ENCODE peak calls at places on chromosome 11, in five cellular contexts. One of them, this sample, is unnamed.

GRCh38 chr11:132941024-132941646 is 591.2 kb downstream of the OPCML start:
- DNase-seq in CD8-positive, alpha-beta T cell: no peak
- DNase-seq in tibial nerve: no peak
- DNase-seq in prostate gland: no peak
- DNase-seq in GM12878: no peak
- DNase-seq in this sample: no peak

GRCh38 chr11:2674681-2675131 is 25.1 kb downstream of the KCNQ1OT1 start:
- DNase-seq in CD8-positive, alpha-beta T cell: no peak
- DNase-seq in tibial nerve: no peak
- DNase-seq in prostate gland: peak; percentile 16
- DNase-seq in GM12878: no peak
- DNase-seq in this sample: no peak

GRCh38 chr11:125300791-125301218 is 136.3 kb downstream of the PKNOX2 start:
- DNase-seq in CD8-positive, alpha-beta T cell: no peak
- DNase-seq in tibial nerve: no peak
- DNase-seq in prostate gland: peak; percentile 41
- DNase-seq in GM12878: no peak
- DNase-seq in this sample: peak; percentile 23

GRCh38 chr11:75858613-75859012 is 43.6 kb downstream of the UVRAG start:
- DNase-seq in CD8-positive, alpha-beta T cell: no peak
- DNase-seq in tibial nerve: no peak
- DNase-seq in prostate gland: no peak
- DNase-seq in GM12878: no peak
- DNase-seq in this sample: peak; percentile 23

GRCh38 chr11:69422645-69423044 is 58.8 kb upstream of the LINC01488 start:
- DNase-seq in CD8-positive, alpha-beta T cell: no peak
- DNase-seq in tibial nerve: no peak
- DNase-seq in prostate gland: no peak
- DNase-seq in GM12878: no peak
- DNase-seq in this sample: no peak

GRCh38 chr11:114073506-114074381 is 14.2 kb downstream of the ZBTB16 start:
- DNase-seq in CD8-positive, alpha-beta T cell: no peak
- DNase-seq in tibial nerve: no peak
- DNase-seq in prostate gland: no peak
- DNase-seq in GM12878: no peak
- DNase-seq in this sample: no peak

GRCh38 chr11:46674463-46675287 is 25.7 kb downstream of the ARHGAP1 start:
- DNase-seq in CD8-positive, alpha-beta T cell: peak; percentile 16
- DNase-seq in tibial nerve: no peak
- DNase-seq in prostate gland: no peak
- DNase-seq in GM12878: no peak
- DNase-seq in this sample: peak; percentile 81

GRCh38 chr11:8363924-8364323 is 100.2 kb upstream of the LMO1 start:
- DNase-seq in CD8-positive, alpha-beta T cell: no peak
- DNase-seq in tibial nerve: no peak
- DNase-seq in prostate gland: no peak
- DNase-seq in GM12878: no peak
- DNase-seq in this sample: no peak

GRCh38 chr11:65471410-65471762 is 27.5 kb upstream of the MALAT1 start:
- DNase-seq in CD8-positive, alpha-beta T cell: no peak
- DNase-seq in tibial nerve: no peak
- DNase-seq in prostate gland: peak; percentile 73
- DNase-seq in GM12878: no peak
- DNase-seq in this sample: peak; percentile 85

GRCh38 chr11:92451081-92451480 is 226.5 kb downstream of the FAT3 start:
- DNase-seq in CD8-positive, alpha-beta T cell: no peak
- DNase-seq in tibial nerve: no peak
- DNase-seq in prostate gland: no peak
- DNase-seq in GM12878: no peak
- DNase-seq in this sample: no peak

GRCh38 chr11:512895-513595 is 6.0 kb upstream of the RNH1 start:
- DNase-seq in CD8-positive, alpha-beta T cell: no peak
- DNase-seq in tibial nerve: no peak
- DNase-seq in prostate gland: no peak
- DNase-seq in GM12878: no peak
- DNase-seq in this sample: no peak

GRCh38 chr11:34165786-34166557 is 60.5 kb downstream of the NAT10 start:
- DNase-seq in CD8-positive, alpha-beta T cell: no peak
- DNase-seq in tibial nerve: no peak
- DNase-seq in prostate gland: peak; percentile 31
- DNase-seq in GM12878: no peak
- DNase-seq in this sample: peak; percentile 64

GRCh38 chr11:35011389-35011788 is 95.0 kb downstream of the PDHX start:
- DNase-seq in CD8-positive, alpha-beta T cell: no peak
- DNase-seq in tibial nerve: no peak
- DNase-seq in prostate gland: no peak
- DNase-seq in GM12878: no peak
- DNase-seq in this sample: no peak

GRCh38 chr11:12149672-12150225 is 39.4 kb downstream of the MICAL2 start:
- DNase-seq in CD8-positive, alpha-beta T cell: no peak
- DNase-seq in tibial nerve: no peak
- DNase-seq in prostate gland: no peak
- DNase-seq in GM12878: no peak
- DNase-seq in this sample: no peak

GRCh38 chr11:61996933-61997332 is 29.5 kb upstream of the FTH1 start:
- DNase-seq in CD8-positive, alpha-beta T cell: no peak
- DNase-seq in tibial nerve: no peak
- DNase-seq in prostate gland: no peak
- DNase-seq in GM12878: no peak
- DNase-seq in this sample: no peak

GRCh38 chr11:126061707-126062678 is 673 bp downstream of the CDON start:
- DNase-seq in CD8-positive, alpha-beta T cell: peak; percentile 4
- DNase-seq in tibial nerve: no peak
- DNase-seq in prostate gland: peak; percentile 30
- DNase-seq in GM12878: no peak
- DNase-seq in this sample: peak; percentile 65

GRCh38 chr11:3939651-3940190 is 84.3 kb downstream of the STIM1 start:
- DNase-seq in CD8-positive, alpha-beta T cell: no peak
- DNase-seq in tibial nerve: no peak
- DNase-seq in prostate gland: no peak
- DNase-seq in GM12878: no peak
- DNase-seq in this sample: no peak

GRCh38 chr11:115418081-115418480 is 86.1 kb downstream of the CADM1 start:
- DNase-seq in CD8-positive, alpha-beta T cell: no peak
- DNase-seq in tibial nerve: no peak
- DNase-seq in prostate gland: no peak
- DNase-seq in GM12878: no peak
- DNase-seq in this sample: no peak

GRCh38 chr11:32884770-32885384 is 7.7 kb upstream of the QSER1 start:
- DNase-seq in CD8-positive, alpha-beta T cell: no peak
- DNase-seq in tibial nerve: no peak
- DNase-seq in prostate gland: no peak
- DNase-seq in GM12878: no peak
- DNase-seq in this sample: peak; percentile 21

GRCh38 chr11:14273885-14274284 is 85.1 kb downstream of the RRAS2 start:
- DNase-seq in CD8-positive, alpha-beta T cell: no peak
- DNase-seq in tibial nerve: no peak
- DNase-seq in prostate gland: no peak
- DNase-seq in GM12878: no peak
- DNase-seq in this sample: no peak

GRCh38 chr11:130798801-130799200 is 117.5 kb downstream of the SNX19 start:
- DNase-seq in CD8-positive, alpha-beta T cell: no peak
- DNase-seq in tibial nerve: no peak
- DNase-seq in prostate gland: no peak
- DNase-seq in GM12878: no peak
- DNase-seq in this sample: no peak

GRCh38 chr11:70913715-70914231 is 338.6 kb downstream of the SHANK2 start:
- DNase-seq in CD8-positive, alpha-beta T cell: no peak
- DNase-seq in tibial nerve: no peak
- DNase-seq in prostate gland: no peak
- DNase-seq in GM12878: no peak
- DNase-seq in this sample: no peak

GRCh38 chr11:119324124-119324665 is 7.3 kb upstream of the MCAM start:
- DNase-seq in CD8-positive, alpha-beta T cell: no peak
- DNase-seq in tibial nerve: no peak
- DNase-seq in prostate gland: no peak
- DNase-seq in GM12878: no peak
- DNase-seq in this sample: peak; percentile 29

GRCh38 chr11:9285850-9286587 is 20.9 kb upstream of the DENND5A start:
- DNase-seq in CD8-positive, alpha-beta T cell: no peak
- DNase-seq in tibial nerve: no peak
- DNase-seq in prostate gland: no peak
- DNase-seq in GM12878: no peak
- DNase-seq in this sample: no peak

GRCh38 chr11:23280088-23280487 is 419.8 kb upstream of the CCDC179 start:
- DNase-seq in CD8-positive, alpha-beta T cell: no peak
- DNase-seq in tibial nerve: no peak
- DNase-seq in prostate gland: no peak
- DNase-seq in GM12878: no peak
- DNase-seq in this sample: no peak

GRCh38 chr11:69022268-69022667 is 9.2 kb upstream of the MRGPRF start:
- DNase-seq in CD8-positive, alpha-beta T cell: no peak
- DNase-seq in tibial nerve: no peak
- DNase-seq in prostate gland: no peak
- DNase-seq in GM12878: no peak
- DNase-seq in this sample: no peak

GRCh38 chr11:33885338-33886005 is 6.4 kb downstream of the LMO2 start:
- DNase-seq in CD8-positive, alpha-beta T cell: no peak
- DNase-seq in tibial nerve: no peak
- DNase-seq in prostate gland: no peak
- DNase-seq in GM12878: no peak
- DNase-seq in this sample: no peak

GRCh38 chr11:44128729-44129128 is 33.3 kb downstream of the EXT2 start:
- DNase-seq in CD8-positive, alpha-beta T cell: no peak
- DNase-seq in tibial nerve: no peak
- DNase-seq in prostate gland: no peak
- DNase-seq in GM12878: no peak
- DNase-seq in this sample: no peak

GRCh38 chr11:70169136-70169535 is 34.0 kb upstream of the FADD start:
- DNase-seq in CD8-positive, alpha-beta T cell: no peak
- DNase-seq in tibial nerve: no peak
- DNase-seq in prostate gland: peak; percentile 11
- DNase-seq in GM12878: no peak
- DNase-seq in this sample: no peak

GRCh38 chr11:40030867-40031266 is 1428.6 kb downstream of the LRRC4C start:
- DNase-seq in CD8-positive, alpha-beta T cell: no peak
- DNase-seq in tibial nerve: no peak
- DNase-seq in prostate gland: no peak
- DNase-seq in GM12878: no peak
- DNase-seq in this sample: peak; percentile 4

GRCh38 chr11:130449246-130449990 is 973 bp downstream of the ADAMTS15 start:
- DNase-seq in CD8-positive, alpha-beta T cell: no peak
- DNase-seq in tibial nerve: no peak
- DNase-seq in prostate gland: no peak
- DNase-seq in GM12878: no peak
- DNase-seq in this sample: no peak

GRCh38 chr11:104142701-104143100 is 21.2 kb downstream of the PDGFD start:
- DNase-seq in CD8-positive, alpha-beta T cell: no peak
- DNase-seq in tibial nerve: no peak
- DNase-seq in prostate gland: no peak
- DNase-seq in GM12878: no peak
- DNase-seq in this sample: no peak

GRCh38 chr11:67352546-67353316 is 615 bp downstream of the POLD4 start:
- DNase-seq in CD8-positive, alpha-beta T cell: peak; percentile 58
- DNase-seq in tibial nerve: no peak
- DNase-seq in prostate gland: peak; percentile 52
- DNase-seq in GM12878: no peak
- DNase-seq in this sample: no peak
- H3K4me1 ChIP-seq in CD8-positive, alpha-beta T cell: peaks cover 45% of the 10 kb centered on the region
- H3K4me1 ChIP-seq in tibial nerve: peaks cover 57% of the 10 kb centered on the region
- H3K4me1 ChIP-seq in prostate gland: peaks cover 25% of the 10 kb centered on the region
- H3K4me1 ChIP-seq in GM12878: peaks cover 60% of the 10 kb centered on the region
- H3K4me1 ChIP-seq in this sample: peaks cover 58% of the 10 kb centered on the region

GRCh38 chr11:15651033-15651432 is 536.3 kb downstream of the INSC start:
- DNase-seq in CD8-positive, alpha-beta T cell: no peak
- DNase-seq in tibial nerve: no peak
- DNase-seq in prostate gland: no peak
- DNase-seq in GM12878: no peak
- DNase-seq in this sample: no peak

GRCh38 chr11:15654397-15654915 is 539.7 kb downstream of the INSC start:
- DNase-seq in CD8-positive, alpha-beta T cell: no peak
- DNase-seq in tibial nerve: no peak
- DNase-seq in prostate gland: no peak
- DNase-seq in GM12878: no peak
- DNase-seq in this sample: no peak

GRCh38 chr11:15655552-15655951 is 540.8 kb downstream of the INSC start:
- DNase-seq in CD8-positive, alpha-beta T cell: no peak
- DNase-seq in tibial nerve: no peak
- DNase-seq in prostate gland: no peak
- DNase-seq in GM12878: no peak
- DNase-seq in this sample: peak; percentile 53

GRCh38 chr11:15651782-15652181 is 537.1 kb downstream of the INSC start:
- DNase-seq in CD8-positive, alpha-beta T cell: no peak
- DNase-seq in tibial nerve: no peak
- DNase-seq in prostate gland: no peak
- DNase-seq in GM12878: no peak
- DNase-seq in this sample: no peak

GRCh38 chr11:15653191-15653590 is 538.5 kb downstream of the INSC start:
- DNase-seq in CD8-positive, alpha-beta T cell: no peak
- DNase-seq in tibial nerve: no peak
- DNase-seq in prostate gland: no peak
- DNase-seq in GM12878: no peak
- DNase-seq in this sample: no peak
- TF ChIP-seq CTCF in CD8-positive, alpha-beta T cell: no peak
- TF ChIP-seq CTCF in tibial nerve: no peak
- TF ChIP-seq CTCF in prostate gland: no peak
- TF ChIP-seq CTCF in GM12878: no peak
- TF ChIP-seq CTCF in this sample: no peak

DNA sequence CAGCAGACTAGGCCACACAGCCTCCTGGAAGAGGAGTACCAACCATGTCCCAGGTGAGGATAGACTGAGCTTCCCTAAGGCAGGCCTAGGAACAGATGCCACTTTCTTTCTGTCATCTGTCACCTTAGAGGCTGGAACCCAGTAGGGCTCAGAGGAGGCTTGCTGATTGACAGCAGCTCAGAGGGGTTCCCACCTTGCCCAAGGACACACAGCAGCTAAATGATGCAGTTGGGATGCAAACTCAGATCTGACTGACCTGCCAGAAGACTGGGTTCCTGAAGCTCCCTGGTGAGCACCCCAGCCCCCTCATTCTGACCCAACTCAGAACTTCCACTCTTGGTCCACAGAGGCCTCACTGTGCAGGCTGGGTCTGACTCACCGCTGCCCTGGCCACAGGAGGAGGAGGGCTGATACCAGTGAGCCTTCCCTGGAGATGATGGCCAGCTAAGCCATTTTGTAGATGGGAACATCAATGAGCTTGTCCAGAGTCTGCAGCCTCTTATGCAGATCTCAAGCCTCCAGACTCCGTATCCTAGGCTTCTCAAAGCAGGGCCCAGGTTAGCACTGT is 14.0 kb downstream of the CAPN5 start:
- DNase-seq in CD8-positive, alpha-beta T cell: no peak
- DNase-seq in tibial nerve: peak; percentile 4
- DNase-seq in prostate gland: no peak
- DNase-seq in GM12878: no peak
- DNase-seq in this sample: no peak
- H3K4me3 ChIP-seq in CD8-positive, alpha-beta T cell: no peak overlapping the region
- H3K4me3 ChIP-seq in tibial nerve: no peak overlapping the region
- H3K4me3 ChIP-seq in prostate gland: no peak overlapping the region
- H3K4me3 ChIP-seq in GM12878: no peak overlapping the region
- H3K4me3 ChIP-seq in this sample: no peak overlapping the region

DNA sequence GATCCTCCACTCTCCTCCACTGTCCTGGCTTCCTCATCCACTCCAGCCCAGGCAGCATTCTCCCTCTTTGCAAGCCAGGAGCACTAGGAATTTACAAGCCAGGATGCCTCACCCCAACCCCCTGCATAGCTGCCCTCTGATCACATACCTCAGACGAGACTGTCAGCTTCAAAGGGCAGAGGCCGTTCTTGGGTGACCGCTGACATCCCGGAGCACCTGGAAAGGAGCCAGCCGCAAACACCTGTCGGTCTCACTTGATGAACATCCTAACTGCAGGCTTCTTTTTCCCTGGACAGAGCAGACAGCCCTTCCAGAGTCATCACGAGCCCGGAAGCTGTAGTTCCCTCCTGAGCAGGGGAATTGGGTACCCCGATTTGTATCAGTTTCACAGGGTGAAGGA is 451.3 kb upstream of the B3GAT1 start:
- DNase-seq in CD8-positive, alpha-beta T cell: no peak
- DNase-seq in tibial nerve: no peak
- DNase-seq in prostate gland: no peak
- DNase-seq in GM12878: no peak
- DNase-seq in this sample: peak; percentile 93
- H3K4me1 ChIP-seq in CD8-positive, alpha-beta T cell: no peaks in the 10 kb centered on the region
- H3K4me1 ChIP-seq in tibial nerve: no peaks in the 10 kb centered on the region
- H3K4me1 ChIP-seq in prostate gland: no peaks in the 10 kb centered on the region
- H3K4me1 ChIP-seq in GM12878: no peaks in the 10 kb centered on the region
- H3K4me1 ChIP-seq in this sample: peaks cover 37% of the 10 kb centered on the region

This sample was measured in Caco-2.